ENCODE peak calls at places on chromosomes 4 and X, in ten cellular contexts. W, X, Y, E, K, B, P, T, Q and F are unnamed samples.

GRCh38 chr4:83022724-83023427 is 12.1 kb upstream of the COPS4 start:
- DNase-seq in K (no peak), Q (no peak), E (peak), Y (no peak), X (no peak), W (no peak), T (no peak), P (no peak), B (no peak), F (no peak)

GRCh38 chr4:61520176-61520575 is 320.1 kb downstream of the ADGRL3 start:
- DNase-seq in T (no peak), W (no peak), X (no peak), E (no peak), Y (no peak), P (no peak), K (no peak), B (no peak), Q (no peak), F (no peak)

GRCh38 chr4:113146876-113147358 is 97.5 kb downstream of the ANK2 start:
- DNase-seq in T (no peak), X (no peak), W (no peak), B (no peak), E (no peak), P (peak), Q (no peak), Y (no peak), K (no peak), F (no peak)

GRCh38 chr4:163540977-163541376 is 46.5 kb downstream of the TMA16 start:
- DNase-seq in Q (no peak), K (no peak), P (no peak), X (no peak), Y (no peak), T (no peak), W (no peak), B (no peak), E (peak), F (no peak)

GRCh38 chr4:2054217-2054616 is 4.9 kb upstream of the NAT8L start:
- DNase-seq in Y (no peak), B (no peak), E (no peak), K (no peak), T (peak), P (no peak), W (no peak), X (no peak), Q (no peak), F (no peak)

GRCh38 chr4:125689839-125690238 is 375.1 kb downstream of the FAT4 start:
- DNase-seq in W (no peak), K (no peak), T (no peak), E (no peak), Q (no peak), Y (no peak), X (no peak), B (no peak), P (no peak), F (no peak)

GRCh38 chr4:84418032-84418709 is 80.9 kb downstream of the NKX6-1 start:
- DNase-seq in P (no peak), T (no peak), E (no peak), B (no peak), W (no peak), Q (peak), K (no peak), X (no peak), Y (no peak), F (no peak)

GRCh38 chr4:1579834-1580686 is 104.1 kb downstream of the FAM53A start:
- DNase-seq in K (peak), W (peak), X (peak), E (peak), T (peak), Q (no peak), P (peak), B (no peak), Y (peak), F (peak)

GRCh38 chr4:83174844-83175414 is 60.4 kb upstream of the PLAC8 start:
- DNase-seq in Q (no peak), W (peak), Y (no peak), B (no peak), P (no peak), E (no peak), X (no peak), K (no peak), T (no peak), F (no peak)

GRCh38 chrX:107684956-107685385 is 56.7 kb downstream of the PRPS1 start:
- DNase-seq in Y (no peak), K (peak), T (no peak), W (no peak), B (no peak), E (peak), Q (no peak), X (peak), P (no peak), F (peak)

GRCh38 chr4:82629238-82630000 is 67.6 kb upstream of the TMEM150C start:
- DNase-seq in E (peak), K (no peak), W (no peak), P (no peak), T (no peak), Q (no peak), Y (no peak), X (no peak), B (no peak), F (no peak)

GRCh38 chrX:85544609-85545008 is 165.1 kb upstream of the POF1B start:
- DNase-seq in B (no peak), Y (no peak), E (no peak), W (no peak), X (no peak), K (no peak), P (no peak), Q (no peak), T (no peak), F (no peak)

GRCh38 chrX:78725257-78725656 is 22.3 kb upstream of the LPAR4 start:
- DNase-seq in B (no peak), K (no peak), Q (no peak), E (no peak), P (no peak), W (no peak), Y (no peak), T (no peak), X (no peak), F (no peak)

GRCh38 chr4:5753766-5754528 is 42.9 kb downstream of the EVC start:
- DNase-seq in X (peak), W (no peak), B (no peak), Q (no peak), P (no peak), E (peak), T (no peak), K (no peak), Y (no peak), F (no peak)

GRCh38 chr4:94447754-94448411 is 3.9 kb upstream of the PDLIM5 start:
- DNase-seq in P (peak), K (no peak), T (no peak), E (no peak), Q (no peak), W (no peak), B (no peak), Y (no peak), X (no peak), F (no peak)

GRCh38 chrX:82237328-82237727 is 1035.4 kb downstream of the SH3BGRL start:
- DNase-seq in Y (no peak), E (no peak), Q (no peak), X (no peak), P (no peak), K (no peak), W (no peak), B (no peak), T (no peak), F (no peak)

GRCh38 chrX:40085086-40085551 is 12.6 kb downstream of the BCOR start:
- DNase-seq in P (peak), Q (no peak), E (no peak), K (no peak), X (no peak), B (no peak), W (no peak), T (no peak), Y (no peak), F (no peak)

GRCh38 chr4:142614621-142615323 is 231.3 kb downstream of the INPP4B start:
- DNase-seq in B (no peak), P (no peak), W (no peak), Q (no peak), K (no peak), E (peak), X (no peak), Y (no peak), T (no peak), F (no peak)

GRCh38 chrX:153634236-153634635 is 12.8 kb upstream of the DUSP9 start:
- DNase-seq in K (no peak), X (no peak), B (no peak), P (no peak), T (peak), Y (no peak), Q (no peak), W (no peak), E (no peak), F (no peak)

GRCh38 chr4:110198472-110199419 is at the start of gene ELOVL6:
- DNase-seq in X (peak), P (peak), W (peak), T (peak), Q (peak), Y (peak), K (peak), E (peak), B (peak), F (peak)

GRCh38 chr4:101348367-101348827 is 1.1 kb upstream of the PPP3CA start:
- DNase-seq in W (no peak), Y (no peak), P (no peak), X (no peak), Q (peak), T (peak), E (no peak), K (no peak), B (no peak), F (no peak)

GRCh38 chr4:95701500-95701899 is 138.4 kb upstream of the PDHA2 start:
- DNase-seq in P (no peak), Y (no peak), Q (no peak), E (peak), K (no peak), W (no peak), T (no peak), X (peak), B (no peak), F (no peak)

GRCh38 chr4:110733901-110734300 is 111.0 kb upstream of the PITX2 start:
- DNase-seq in T (no peak), Q (no peak), K (no peak), P (no peak), Y (no peak), X (no peak), W (no peak), B (no peak), E (peak), F (no peak)